ENCODE peak calls at places on chromosomes 4 and X, in five cellular contexts. I is breast epithelium; D is C1 segment of cervical spinal cord; U is NCI-H774; K is activated CD4-positive, alpha-beta memory T cell treated with anti-CD3 and anti-CD28 coated beads for 36 hours. O is an unnamed sample.

GRCh38 chr4:66991521-66991920 is 553.8 kb downstream of the CENPC start:
- DNase-seq in K (no peak), I (no peak), D (no peak), U (no peak), O (no peak)

GRCh38 chr4:41879552-41879951 is 55.7 kb upstream of the TMEM33 start:
- DNase-seq in D (no peak), I (no peak), K (no peak), U (no peak), O (no peak)

GRCh38 chr4:118754890-118755289 is 69.7 kb downstream of the METTL14 start:
- DNase-seq in I (no peak), K (no peak), D (no peak), U (no peak), O (no peak)

GRCh38 chr4:82811838-82812672 is 13.5 kb upstream of the SCD5 start:
- DNase-seq in D (no peak), K (no peak), U (no peak), I (no peak), O (no peak)

GRCh38 chr4:155376387-155377268 is at the start of gene MAP9:
- DNase-seq in D (peak; percentile 73), U (peak; percentile 89), K (peak; percentile 92), I (peak; percentile 82), O (peak; percentile 65)

GRCh38 chr4:54961357-54961975 is 163.9 kb downstream of the KDR start:
- DNase-seq in D (no peak), I (no peak), U (peak; percentile 51), K (no peak), O (no peak)

GRCh38 chrX:29138003-29138402 is 550.8 kb downstream of the IL1RAPL1 start:
- DNase-seq in D (no peak), I (no peak), U (no peak), K (no peak), O (no peak)

GRCh38 chr4:40626183-40626990 is 3.3 kb downstream of the RBM47 start:
- DNase-seq in K (peak; percentile 31), U (no peak), I (no peak), D (no peak), O (no peak)

GRCh38 chr4:168755643-168756482 is 254.2 kb downstream of the CBR4 start:
- DNase-seq in K (no peak), D (no peak), I (no peak), U (no peak), O (no peak)

GRCh38 chr4:16991455-16991854 is 93.0 kb upstream of the LDB2 start:
- DNase-seq in K (no peak), I (no peak), U (no peak), D (no peak), O (no peak)

GRCh38 chr4:149321438-149321837 is 494.2 kb downstream of the IQCM start:
- DNase-seq in I (no peak), U (no peak), K (no peak), D (no peak), O (no peak)

GRCh38 chr4:18057821-18058533 is 36.4 kb upstream of the LCORL start:
- DNase-seq in U (no peak), K (no peak), I (no peak), D (no peak), O (no peak)

GRCh38 chr4:56466910-56467283 is 520 bp upstream of the SRP72 start:
- DNase-seq in K (no peak), U (no peak), I (no peak), D (no peak), O (no peak)

GRCh38 chrX:57379296-57379695 is 92.8 kb downstream of the FAAH2 start:
- DNase-seq in U (no peak), K (peak; percentile 42), I (no peak), D (no peak), O (no peak)

GRCh38 chr4:20773144-20773997 is 73.1 kb downstream of the PACRGL start:
- DNase-seq in K (peak; percentile 17), I (no peak), U (peak; percentile 60), D (no peak), O (peak; percentile 63)

GRCh38 chrX:11944486-11944885 is 186.4 kb downstream of the MSL3 start:
- DNase-seq in I (no peak), U (peak; percentile 17), D (no peak), K (no peak), O (no peak)

GRCh38 chr4:144189121-144189520 is 48.6 kb upstream of the GYPA start:
- DNase-seq in U (no peak), I (no peak), D (no peak), K (no peak), O (no peak)

GRCh38 chr4:3324093-3324815 is 31.4 kb downstream of the RGS12 start:
- DNase-seq in U (no peak), I (no peak), D (no peak), K (no peak), O (no peak)

O was measured in tibial nerve.